ENCODE peak calls at places on chromosomes 16 and 17, in nine cellular contexts. Z is GM10248; Q is endodermal cell; D is ACHN; E is stimulated activated naive CD8-positive, alpha-beta T cell treated with anti-CD3 and anti-CD28 coated beads, Interleukin-15, Interleukin-2, amounts not matched to agents 100 U/mL and 50 U/mL, for 24 hours; O is HTR-8/SVneo; C is substantia nigra; A is nucleus accumbens; R is NCI-H69. M is an unnamed sample.

GRCh38 chr17:77709594-77709993 is 248.9 kb upstream of the TNRC6C start:
- DNase-seq in Z (no peak), Q (peak; percentile 39), D (no peak), E (no peak), O (no peak), C (no peak), A (no peak), R (no peak), M (no peak)

GRCh38 chr17:66451188-66452149 is 149.1 kb downstream of the PRKCA start:
- DNase-seq in Z (no peak), Q (peak; percentile 92), D (no peak), E (no peak), O (no peak), C (no peak), A (no peak), R (peak; percentile 40), M (no peak)

GRCh38 chr16:35188288-35189155 is 1729.1 kb downstream of the TP53TG3F start:
- DNase-seq in Z (no peak), Q (peak; percentile 47), D (peak; percentile 61), E (no peak), O (no peak), C (no peak), A (no peak), R (no peak), M (no peak)

GRCh38 chr17:55774834-55775233 is 24.0 kb downstream of the PCTP start:
- DNase-seq in Z (no peak), Q (peak; percentile 59), D (no peak), E (no peak), O (no peak), C (no peak), A (peak; percentile 11), R (peak; percentile 97), M (peak; percentile 48)

GRCh38 chr16:52002021-52002420 is 544.9 kb downstream of the TOX3 start:
- DNase-seq in Z (no peak), Q (no peak), D (no peak), E (no peak), O (no peak), C (no peak), A (no peak), R (no peak), M (no peak)

GRCh38 chr17:17570207-17570797 is 21.2 kb downstream of the PEMT start:
- DNase-seq in Z (no peak), Q (peak; percentile 85), D (peak; percentile 47), E (no peak), O (peak; percentile 65), C (peak; percentile 17), A (peak; percentile 23), R (peak; percentile 44), M (no peak)

GRCh38 chr16:68194263-68194662 is 41.7 kb downstream of the ESRP2 start:
- DNase-seq in Z (no peak), Q (no peak), D (no peak), E (no peak), O (no peak), C (no peak), A (no peak), R (no peak), M (no peak)

GRCh38 chr16:77302685-77303084 is 103.5 kb downstream of the SYCE1L start:
- DNase-seq in Z (no peak), Q (no peak), D (no peak), E (no peak), O (no peak), C (no peak), A (no peak), R (no peak), M (no peak)

GRCh38 chr17:49556183-49556943 is 19.3 kb upstream of the NXPH3 start:
- DNase-seq in Z (peak; percentile 92), Q (peak; percentile 99), D (peak; percentile 70), E (peak; percentile 91), O (peak; percentile 94), C (peak; percentile 52), A (peak; percentile 68), R (peak; percentile 80), M (no peak)

GRCh38 chr16:72285324-72285723 is 113.4 kb upstream of the PMFBP1 start:
- DNase-seq in Z (no peak), Q (peak; percentile 49), D (no peak), E (no peak), O (no peak), C (no peak), A (no peak), R (no peak), M (no peak)

GRCh38 chr17:32277284-32277683 is 11.7 kb downstream of the RHBDL3 start:
- DNase-seq in Z (no peak), Q (peak; percentile 93), D (no peak), E (no peak), O (no peak), C (peak; percentile 32), A (peak; percentile 30), R (no peak), M (peak; percentile 47)

GRCh38 chr17:14752007-14752406 is 451.1 kb downstream of the HS3ST3B1 start:
- DNase-seq in Z (no peak), Q (no peak), D (no peak), E (no peak), O (no peak), C (no peak), A (no peak), R (no peak), M (no peak)

GRCh38 chr16:87931504-87931903 is 4.8 kb downstream of the CA5A start:
- DNase-seq in Z (no peak), Q (no peak), D (no peak), E (no peak), O (no peak), C (no peak), A (no peak), R (peak; percentile 56), M (no peak)

GRCh38 chr17:73089918-73090317 is 2.6 kb downstream of the SLC39A11 start:
- DNase-seq in Z (no peak), Q (no peak), D (no peak), E (no peak), O (no peak), C (peak; percentile 91), A (peak; percentile 90), R (no peak), M (peak; percentile 98)

GRCh38 chr16:11359370-11359769 is 14.1 kb downstream of the RMI2 start:
- DNase-seq in Z (no peak), Q (peak; percentile 44), D (peak; percentile 84), E (no peak), O (peak; percentile 51), C (no peak), A (no peak), R (no peak), M (no peak)

GRCh38 chr16:74280448-74280847 is 16.2 kb upstream of the PSMD7 start:
- DNase-seq in Z (no peak), Q (no peak), D (no peak), E (no peak), O (no peak), C (no peak), A (no peak), R (no peak), M (no peak)

GRCh38 chr16:4313563-4314531 is 2.0 kb upstream of the GLIS2 start:
- DNase-seq in Z (peak; percentile 76), Q (peak; percentile 93), D (peak; percentile 99), E (peak; percentile 54), O (no peak), C (no peak), A (no peak), R (peak; percentile 21), M (no peak)

M was measured in globus pallidus.